ENCODE peak calls at places on chromosomes 16 and 17, in seven cellular contexts. Y is bronchial epithelial cell; G is HFFc6; R is NCI-H1694 treated with DMSO at 0.1 percent for 48 hours; K is OCI-LY7; M is CD8-positive, alpha-beta memory T cell; Q is GM12865. F is an unnamed sample.

GRCh38 chr17:69870751-69871199 is 204.2 kb upstream of the KCNJ16 start:
- DNase-seq in Y (peak; percentile 89), G (peak; percentile 70), R (no peak), K (no peak), M (no peak), Q (no peak), F (no peak)

GRCh38 chr17:77358801-77359716 is 218.3 kb downstream of the SEC14L1 start:
- DNase-seq in Y (no peak), G (no peak), R (no peak), K (no peak), M (no peak), Q (no peak), F (no peak)

GRCh38 chr16:69727916-69728270 is 1.5 kb upstream of the NQO1 start:
- DNase-seq in Y (no peak), G (no peak), R (no peak), K (no peak), M (no peak), Q (no peak), F (no peak)

GRCh38 chr16:20262248-20262647 is 65.1 kb downstream of the GP2 start:
- DNase-seq in Y (no peak), G (no peak), R (no peak), K (no peak), M (no peak), Q (no peak), F (no peak)

GRCh38 chr17:58330997-58331814 is 2.6 kb upstream of the TSPOAP1 start:
- DNase-seq in Y (no peak), G (no peak), R (no peak), K (peak; percentile 83), M (peak; percentile 90), Q (peak; percentile 88), F (no peak)

GRCh38 chr17:82200743-82201497 is 11.7 kb downstream of the CCDC57 start:
- DNase-seq in Y (no peak), G (no peak), R (no peak), K (no peak), M (peak; percentile 82), Q (no peak), F (peak; percentile 26)

GRCh38 chr17:44990994-44991393 is 22.9 kb upstream of the C1QL1 start:
- DNase-seq in Y (peak; percentile 9), G (no peak), R (peak; percentile 83), K (no peak), M (no peak), Q (no peak), F (no peak)

GRCh38 chr17:58969156-58969555 is 137.5 kb downstream of the TRIM37 start:
- DNase-seq in Y (peak; percentile 12), G (no peak), R (no peak), K (no peak), M (no peak), Q (no peak), F (no peak)

GRCh38 chr17:35373984-35374765 is 754 bp upstream of the SLFN11 start:
- DNase-seq in Y (peak; percentile 12), G (peak; percentile 50), R (no peak), K (no peak), M (peak; percentile 76), Q (peak; percentile 44), F (peak; percentile 31)

GRCh38 chr17:31744541-31744951 is 114.5 kb downstream of the COPRS start:
- DNase-seq in Y (no peak), G (no peak), R (no peak), K (no peak), M (no peak), Q (no peak), F (no peak)

F was measured in MV-4-11.